ENCODE peak calls at places on chromosome X, in ten cellular contexts. R is nephron progenitor cell, N is cardiac fibroblast, D is neural progenitor cell, M is colonic mucosa, F is GM06990, K is progenitor cell of endocrine pancreas, S is IMR-90, H is activated B cell treated with CpG ODN at 0.5 μM for 24 hours, L is A549. G is an unnamed sample.

GRCh38 chrX:110081740-110082139 is 78.8 kb downstream of the TMEM164 start:
- DNase-seq in R (no peak), N (peak), D (no peak), M (no peak), F (no peak), K (no peak), S (peak), H (no peak), L (peak), G (no peak)

GRCh38 chrX:24963823-24964222 is 51.9 kb downstream of the ARX start:
- DNase-seq in R (peak), N (no peak), D (no peak), M (no peak), F (no peak), K (no peak), S (no peak), H (no peak), L (no peak), G (no peak)

GRCh38 chrX:17459008-17459407 is 84.0 kb downstream of the NHS start:
- DNase-seq in R (no peak), N (peak), D (no peak), M (no peak), F (no peak), K (no peak), S (peak), H (no peak), L (no peak), G (no peak)

GRCh38 chrX:120365320-120365719 is 3.4 kb downstream of the ATP1B4 start:
- DNase-seq in R (peak), N (peak), D (peak), M (peak), F (no peak), K (peak), S (no peak), H (peak), L (peak), G (peak)

GRCh38 chrX:123339201-123339905 is 155.3 kb downstream of the GRIA3 start:
- DNase-seq in R (no peak), N (peak), D (no peak), M (no peak), F (no peak), K (no peak), S (no peak), H (no peak), L (peak), G (no peak)

GRCh38 chrX:17525762-17526555 is 151.0 kb downstream of the NHS start:
- DNase-seq in R (no peak), N (no peak), D (no peak), M (no peak), F (no peak), K (no peak), S (peak), H (no peak), L (no peak), G (no peak)

GRCh38 chrX:48971325-48972213 is at the start of gene KCND1:
- DNase-seq in R (peak), N (peak), D (peak), M (peak), F (no peak), K (peak), S (peak), H (no peak), L (no peak), G (no peak)

GRCh38 chrX:119942173-119942819 is 1.3 kb downstream of the NKAP start:
- DNase-seq in R (no peak), N (no peak), D (no peak), M (no peak), F (no peak), K (no peak), S (no peak), H (no peak), L (no peak), G (no peak)

GRCh38 chrX:102154218-102154860 is 1.4 kb downstream of the BEX5 start:
- DNase-seq in R (peak), N (no peak), D (peak), M (peak), F (no peak), K (no peak), S (no peak), H (no peak), L (no peak), G (no peak)

GRCh38 chrX:152949114-152949513 is 44.8 kb downstream of the PNMA5 start:
- DNase-seq in R (no peak), N (no peak), D (no peak), M (no peak), F (no peak), K (no peak), S (no peak), H (no peak), L (no peak), G (no peak)

GRCh38 chrX:11460347-11460746 is 167.1 kb downstream of the AMELX start:
- DNase-seq in R (no peak), N (no peak), D (no peak), M (no peak), F (no peak), K (no peak), S (no peak), H (no peak), L (no peak), G (no peak)
- TF ChIP-seq CTCF in R (no peak), N (peak), D (no peak), M (no peak), F (no peak), K (no peak), S (no peak), H (no peak), L (no peak), G (no peak)

DNA sequence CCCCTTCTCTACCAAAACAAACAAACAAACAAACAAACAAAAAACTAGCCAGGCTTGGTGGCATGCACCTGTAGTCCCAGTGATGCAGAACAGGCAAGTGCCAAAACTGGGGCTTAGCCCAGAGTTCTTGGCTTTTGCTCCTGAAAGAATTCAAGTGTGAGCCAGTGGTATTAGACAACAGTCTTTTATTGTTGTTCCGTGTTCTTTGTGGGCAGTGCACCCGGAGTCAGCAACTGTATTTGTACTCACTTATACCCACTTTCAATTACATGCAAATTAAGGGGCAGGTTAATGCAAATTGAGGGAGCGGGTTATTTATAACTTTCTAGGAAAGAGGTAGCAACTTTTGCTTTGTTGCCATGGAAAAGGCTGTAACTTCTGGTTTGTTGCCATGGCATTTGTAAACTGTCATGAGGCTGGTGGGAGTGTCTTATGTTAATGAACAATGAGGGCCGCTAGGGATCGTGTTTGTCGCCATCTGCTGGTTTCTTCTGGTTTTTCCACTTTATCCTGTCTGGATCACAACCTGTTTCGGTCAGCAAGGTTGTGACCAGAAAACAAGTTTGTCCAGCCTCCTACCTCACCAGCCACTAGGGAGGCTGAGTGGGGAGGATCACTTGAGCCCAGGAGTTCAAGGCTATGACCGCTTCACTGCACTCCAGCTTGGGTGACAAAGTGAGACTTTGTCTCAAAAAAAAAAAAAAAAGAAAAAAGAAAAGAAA is 88.8 kb upstream of the ESX1 start:
- DNase-seq in R (peak), N (peak), D (peak), M (peak), F (no peak), K (peak), S (peak), H (no peak), L (peak), G (peak)
- TF ChIP-seq CTCF in R (peak), N (peak), D (peak), M (peak), F (peak), K (peak), S (peak), H (no peak), L (peak), G (peak)

DNA sequence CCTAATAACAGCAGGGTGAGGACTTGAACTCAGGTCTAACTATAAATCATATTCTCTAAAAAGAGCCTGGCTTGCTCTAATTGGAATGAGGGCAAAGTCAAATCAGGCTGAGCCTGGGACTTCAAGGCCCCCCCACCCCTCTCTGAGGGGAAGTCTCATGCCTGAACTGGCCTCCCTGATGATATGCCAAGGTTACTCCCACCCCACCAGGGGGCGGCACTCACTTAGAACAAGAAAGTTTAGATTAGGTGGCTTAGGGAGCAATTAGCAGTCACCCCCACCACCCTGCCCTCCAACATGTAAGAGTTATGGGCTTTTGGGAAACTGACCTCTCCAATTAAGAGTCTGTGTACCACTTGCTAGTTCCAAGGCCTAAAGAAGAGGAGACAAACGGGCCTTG is 2.7 kb downstream of the FOXO4 start:
- DNase-seq in R (peak), N (peak), D (no peak), M (peak), F (no peak), K (no peak), S (peak), H (peak), L (peak), G (peak)
- TF ChIP-seq CTCF in R (no peak), N (peak), D (peak), M (peak), F (peak), K (peak), S (peak), H (no peak), L (peak), G (peak)

DNA sequence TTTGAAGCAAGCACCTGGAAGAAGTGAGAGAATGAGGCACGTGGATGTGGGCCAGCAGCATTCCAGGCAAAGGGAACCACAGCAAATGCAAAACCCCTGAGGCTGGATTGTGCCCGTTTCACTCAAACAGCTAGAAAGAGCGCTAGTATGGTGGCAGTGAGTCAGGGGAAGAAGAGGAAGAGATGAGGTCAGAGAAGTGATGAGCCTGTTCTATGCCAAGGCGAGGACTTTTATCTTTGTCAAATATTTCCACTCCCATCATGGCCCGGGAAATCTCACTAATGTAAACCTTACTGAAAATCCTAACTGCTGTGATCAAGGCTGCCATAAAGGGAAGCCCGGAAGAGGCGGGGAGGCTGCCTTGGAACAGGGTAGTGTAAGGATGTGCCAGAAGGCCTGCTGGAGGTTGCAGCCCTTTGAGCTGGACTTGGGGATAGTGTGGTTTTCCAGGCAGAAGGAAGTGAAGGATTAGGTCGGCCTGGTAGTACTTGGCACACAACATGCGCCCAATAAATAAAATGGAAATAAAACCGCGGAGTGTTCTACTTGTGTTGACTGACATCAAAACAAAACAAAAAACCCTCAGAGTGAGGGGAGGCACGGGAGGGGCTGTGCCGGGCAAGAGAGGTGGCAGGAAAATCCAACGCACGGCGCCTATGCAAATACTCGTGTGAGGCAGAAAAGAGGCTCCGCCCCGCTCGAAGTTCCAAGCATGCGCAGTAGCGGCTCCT is 1.2 kb upstream of the CDK16 start:
- DNase-seq in R (no peak), N (peak), D (no peak), M (peak), F (no peak), K (no peak), S (peak), H (no peak), L (no peak), G (no peak)
- TF ChIP-seq CTCF in R (no peak), N (no peak), D (no peak), M (no peak), F (no peak), K (no peak), S (no peak), H (no peak), L (no peak), G (no peak)

DNA sequence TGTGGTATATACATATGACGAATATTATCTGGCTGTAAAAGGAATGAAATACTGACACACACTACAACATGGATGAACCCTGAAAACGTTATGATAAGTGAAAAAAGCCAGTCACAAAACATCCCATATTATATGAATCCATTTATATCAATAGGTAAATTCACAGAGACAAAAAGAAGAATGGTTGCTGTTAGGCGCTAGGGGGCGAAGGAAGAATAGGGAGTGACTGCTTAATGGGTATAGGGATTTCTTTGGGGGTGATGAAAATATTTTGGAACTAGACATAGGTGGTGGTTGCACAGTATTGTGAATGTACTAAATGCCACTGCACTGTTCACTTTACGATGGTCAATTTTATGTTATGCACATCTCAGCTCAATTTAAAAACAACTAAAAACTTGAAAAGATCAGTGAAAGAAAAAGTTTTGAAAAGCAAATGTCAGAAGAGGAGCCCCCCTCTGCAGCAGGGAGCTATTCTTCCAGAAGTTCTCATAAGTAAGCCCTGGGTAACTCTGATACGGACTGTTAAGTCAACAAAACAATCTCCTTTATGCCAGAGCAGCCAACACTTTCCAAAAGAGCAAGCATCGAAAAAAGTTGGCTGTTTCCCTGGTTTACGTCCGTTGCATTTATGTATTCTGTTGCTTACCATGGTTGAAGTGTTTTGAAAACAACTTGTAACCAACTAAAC is 96.3 kb upstream of the EGFL6 start:
- DNase-seq in R (no peak), N (peak), D (no peak), M (no peak), F (no peak), K (no peak), S (no peak), H (no peak), L (no peak), G (no peak)
- TF ChIP-seq CTCF in R (no peak), N (no peak), D (peak), M (no peak), F (peak), K (no peak), S (no peak), H (no peak), L (no peak), G (no peak)

GRCh38 chrX:30493348-30493747 is 84.2 kb downstream of the TASL start:
- DNase-seq in R (no peak), N (no peak), D (no peak), M (no peak), F (no peak), K (no peak), S (no peak), H (no peak), L (no peak), G (no peak)

GRCh38 chrX:30488092-30488491 is 89.5 kb downstream of the TASL start:
- DNase-seq in R (no peak), N (peak), D (peak), M (no peak), F (no peak), K (no peak), S (peak), H (no peak), L (peak), G (peak)

GRCh38 chrX:30483996-30484395 is 93.6 kb downstream of the TASL start:
- DNase-seq in R (no peak), N (no peak), D (no peak), M (no peak), F (no peak), K (no peak), S (no peak), H (no peak), L (no peak), G (peak)

GRCh38 chrX:30489323-30489722 is 88.2 kb downstream of the TASL start:
- DNase-seq in R (no peak), N (no peak), D (peak), M (no peak), F (no peak), K (no peak), S (no peak), H (no peak), L (peak), G (no peak)
- TF ChIP-seq CTCF in R (no peak), N (no peak), D (peak), M (no peak), F (peak), K (no peak), S (no peak), H (no peak), L (no peak), G (no peak)

G was measured in GM10248.